ENCODE peak calls at places on chromosome 11, in four cellular contexts. X, U, L and R are unnamed samples.

GRCh38 chr11:10522276-10522675 is 18.7 kb downstream of the RNF141 start:
- DNase-seq in X (no peak), U (no peak), L (no peak), R (no peak)

GRCh38 chr11:36211735-36212430 is 77.3 kb downstream of the COMMD9 start:
- DNase-seq in X (no peak), L (no peak), U (no peak), R (no peak)

GRCh38 chr11:73308003-73308962 is at the start of gene ARHGEF17:
- DNase-seq in U (peak; percentile 89), L (peak; percentile 87), X (peak; percentile 78), R (peak; percentile 67)

GRCh38 chr11:122668562-122669090 is 13.1 kb downstream of the UBASH3B start:
- DNase-seq in X (no peak), U (no peak), L (no peak), R (no peak)

GRCh38 chr11:70763606-70764005 is 365.3 kb downstream of the CTTN start:
- DNase-seq in X (no peak), L (no peak), U (no peak), R (no peak)

GRCh38 chr11:104073950-104074349 is 37.5 kb downstream of the DDI1 start:
- DNase-seq in U (peak; percentile 42), L (no peak), X (no peak), R (no peak)

GRCh38 chr11:57214494-57214893 is 22.6 kb downstream of the APLNR start:
- DNase-seq in X (no peak), L (no peak), U (peak; percentile 26), R (no peak)

GRCh38 chr11:118604566-118604965 is 2.8 kb upstream of the PHLDB1 start:
- DNase-seq in X (no peak), L (no peak), U (no peak), R (no peak)

GRCh38 chr11:128530119-128531091 is 57.0 kb downstream of the ETS1 start:
- DNase-seq in X (no peak), L (no peak), U (no peak), R (no peak)

GRCh38 chr11:66081505-66081904 is 11.4 kb downstream of the PACS1 start:
- DNase-seq in L (peak; percentile 29), U (peak; percentile 29), X (no peak), R (peak; percentile 63)

GRCh38 chr11:96303067-96303466 is 39.9 kb downstream of the MAML2 start:
- DNase-seq in L (no peak), U (peak; percentile 48), X (no peak), R (no peak)

GRCh38 chr11:68242616-68243015 is 29.2 kb downstream of the C11orf24 start:
- DNase-seq in U (no peak), X (no peak), L (no peak), R (no peak)

GRCh38 chr11:84022221-84022620 is 736.1 kb upstream of the CCDC90B start:
- DNase-seq in L (no peak), U (no peak), X (no peak), R (no peak)

GRCh38 chr11:82270870-82271269 is 462.8 kb downstream of the FAM181B start:
- DNase-seq in L (no peak), X (no peak), U (no peak), R (no peak)

GRCh38 chr11:74449369-74449931 is 17.9 kb downstream of the KCNE3 start:
- DNase-seq in L (peak; percentile 77), X (peak; percentile 52), U (peak; percentile 88), R (no peak)

GRCh38 chr11:134712228-134713145 is 300.4 kb upstream of the B3GAT1 start:
- DNase-seq in X (no peak), L (no peak), U (no peak), R (no peak)

GRCh38 chr11:95279921-95280861 is 49.2 kb upstream of the SESN3 start:
- DNase-seq in L (peak; percentile 32), U (peak; percentile 30), X (no peak), R (no peak)

GRCh38 chr11:62446091-62446490 is 27.3 kb downstream of the SCGB1A1 start:
- DNase-seq in U (no peak), L (no peak), X (no peak), R (no peak)

GRCh38 chr11:112235750-112236390 is 9.6 kb downstream of the PTS start:
- DNase-seq in X (no peak), U (no peak), L (no peak), R (no peak)
- H3K4me3 ChIP-seq in X (no peak overlapping the region), U (no peak overlapping the region), L (no peak overlapping the region), R (no peak overlapping the region)

DNA sequence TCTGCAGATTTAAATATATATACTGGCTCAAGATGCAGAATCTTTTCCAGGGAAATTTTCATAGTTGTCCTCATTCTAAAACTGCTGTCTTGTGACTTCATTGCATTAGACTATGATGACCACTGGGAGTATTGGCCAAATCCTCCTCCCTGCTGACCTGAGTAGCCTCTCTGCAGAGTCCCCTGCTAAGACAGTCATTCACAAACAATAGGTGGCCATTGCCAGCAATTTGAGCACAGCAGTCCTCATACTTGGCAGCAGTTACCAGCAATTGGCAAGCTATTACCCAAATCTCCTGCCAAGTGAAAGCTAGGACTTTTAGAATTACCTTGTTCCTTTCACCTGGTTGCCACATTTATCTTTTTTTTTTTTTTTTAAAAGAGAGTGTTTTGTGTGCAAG is 325.8 kb downstream of the FAT3 start:
- DNase-seq in X (no peak), U (no peak), L (peak; percentile 27), R (no peak)
- H3K4me1 ChIP-seq in X (no peaks in the 10 kb centered on the region), U (peaks cover 3% of the 10 kb centered on the region), L (no peaks in the 10 kb centered on the region), R (no peaks in the 10 kb centered on the region)

GRCh38 chr11:64008283-64008931 is 22.2 kb downstream of the OTUB1 start:
- DNase-seq in L (no peak), U (no peak), X (no peak), R (no peak)
- H3K4me3 ChIP-seq in L (peak overlapping the region; percentile 48), U (no peak overlapping the region), X (peak overlapping the region; percentile 60), R (no peak overlapping the region)

DNA sequence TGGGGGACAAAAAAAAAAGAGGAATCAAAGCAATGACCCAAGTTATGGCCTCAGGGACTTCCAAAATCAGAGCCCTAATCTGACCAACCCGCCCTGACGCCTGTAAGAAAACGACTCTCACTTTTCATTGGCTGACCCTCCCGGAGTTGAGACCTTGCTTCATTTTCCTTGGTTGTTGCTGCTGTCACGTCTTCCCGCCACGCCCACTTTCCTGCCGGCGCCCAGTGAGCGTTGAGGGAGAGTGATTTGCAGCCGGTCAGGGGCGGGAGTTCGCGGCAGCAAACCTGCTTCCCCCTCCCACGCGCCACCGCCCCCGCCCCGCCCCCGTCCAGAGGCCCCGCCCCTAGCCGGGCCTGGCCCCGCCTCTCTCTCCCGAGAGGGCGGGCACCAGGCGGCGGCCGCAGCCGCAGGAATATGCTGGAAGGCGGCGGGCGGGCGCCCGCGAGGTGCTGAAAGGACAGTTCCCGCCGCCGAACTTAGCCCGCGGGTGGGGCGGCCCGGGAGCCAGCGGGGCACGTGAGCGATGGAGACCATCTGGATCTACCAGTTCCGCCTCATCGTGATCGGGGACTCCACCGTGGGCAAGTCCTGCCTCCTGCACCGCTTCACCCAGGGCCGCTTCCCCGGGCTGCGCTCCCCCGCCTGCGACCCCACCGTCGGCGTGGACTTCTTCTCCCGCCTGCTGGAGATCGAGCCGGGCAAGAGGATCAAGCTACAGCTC is at the start of gene RAB39A:
- DNase-seq in U (peak; percentile 95), X (peak; percentile 21), L (peak; percentile 83), R (peak; percentile 64)
- H3K4me1 ChIP-seq in U (peaks cover 6% of the 10 kb centered on the region), X (no peaks in the 10 kb centered on the region), L (peaks cover 14% of the 10 kb centered on the region), R (no peaks in the 10 kb centered on the region)

GRCh38 chr11:63998558-63999348 is 12.5 kb downstream of the OTUB1 start:
- DNase-seq in U (no peak), L (no peak), X (no peak), R (no peak)
- H3K4me3 ChIP-seq in U (no peak overlapping the region), L (peak overlapping the region; percentile 53), X (no peak overlapping the region), R (no peak overlapping the region)

GRCh38 chr11:8803973-8804372 is 107.0 kb upstream of the AKIP1 start:
- DNase-seq in X (no peak), L (no peak), U (no peak), R (no peak)

GRCh38 chr11:8802263-8802662 is 108.7 kb upstream of the AKIP1 start:
- DNase-seq in X (no peak), L (no peak), U (no peak), R (no peak)

GRCh38 chr11:8800498-8801110 is 110.4 kb upstream of the AKIP1 start:
- DNase-seq in U (no peak), L (no peak), X (no peak), R (no peak)

GRCh38 chr11:8799273-8799672 is 111.7 kb upstream of the AKIP1 start:
- DNase-seq in X (no peak), L (no peak), U (no peak), R (no peak)

DNA sequence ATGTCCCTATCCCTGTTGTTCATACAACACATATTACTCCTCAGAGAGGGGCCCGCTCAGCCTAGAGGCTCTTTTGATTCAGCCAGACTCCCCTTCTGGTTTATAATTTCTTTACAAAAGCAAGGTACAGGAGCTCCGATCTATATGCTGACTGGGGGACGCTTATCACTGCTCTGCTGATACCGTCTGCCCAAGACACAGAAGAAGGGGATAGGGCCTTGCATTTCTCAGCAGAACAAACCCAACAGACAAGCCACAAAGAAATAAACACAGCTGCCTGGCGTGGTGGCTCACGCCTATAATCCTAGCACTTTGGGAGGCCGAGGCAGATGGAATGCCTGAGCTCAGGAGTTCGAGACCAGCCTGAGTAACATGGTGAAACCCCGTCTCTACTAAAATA is 109.9 kb upstream of the AKIP1 start:
- DNase-seq in L (no peak), X (no peak), U (no peak), R (no peak)
- H3K4me1 ChIP-seq in L (peaks cover 75% of the 10 kb centered on the region), X (no peaks in the 10 kb centered on the region), U (no peaks in the 10 kb centered on the region), R (no peaks in the 10 kb centered on the region)

GRCh38 chr11:23336961-23337360 is 476.7 kb upstream of the CCDC179 start:
- DNase-seq in L (no peak), X (no peak), U (no peak), R (no peak)
- H3K4me3 ChIP-seq in L (no peak overlapping the region), X (no peak overlapping the region), U (no peak overlapping the region), R (no peak overlapping the region)

GRCh38 chr11:48062649-48063048 is 82.3 kb downstream of the PTPRJ start:
- DNase-seq in X (no peak), U (no peak), L (no peak), R (no peak)

GRCh38 chr11:48063424-48063978 is 83.1 kb downstream of the PTPRJ start:
- DNase-seq in X (no peak), L (peak; percentile 24), U (peak; percentile 59), R (no peak)

GRCh38 chr11:48058777-48059176 is 78.4 kb downstream of the PTPRJ start:
- DNase-seq in X (no peak), U (no peak), L (no peak), R (no peak)

GRCh38 chr11:48066881-48067800 is 86.8 kb downstream of the PTPRJ start:
- DNase-seq in X (no peak), U (no peak), L (no peak), R (no peak)

DNA sequence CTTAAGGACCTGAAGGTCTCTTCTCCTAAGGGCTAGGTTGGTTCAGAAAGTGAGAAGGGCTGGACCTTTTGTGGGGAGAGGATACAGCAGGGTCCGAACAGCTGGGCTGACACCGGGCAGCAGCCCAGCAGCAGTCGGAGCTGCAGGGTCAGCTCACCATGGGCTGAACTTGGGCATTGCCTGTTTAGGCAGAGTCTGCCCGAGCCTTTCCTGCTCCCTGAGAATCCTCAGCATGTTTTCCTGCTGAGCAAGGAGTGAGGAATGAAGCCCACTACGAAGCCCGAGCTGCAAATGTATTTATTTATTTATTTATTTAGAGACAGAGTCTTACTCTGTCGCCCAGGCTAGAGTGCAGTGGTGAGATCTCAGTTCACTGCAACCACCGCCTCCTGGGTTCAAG is 83.9 kb downstream of the PTPRJ start:
- DNase-seq in U (no peak), L (no peak), X (no peak), R (no peak)
- H3K4me1 ChIP-seq in U (peaks cover 14% of the 10 kb centered on the region), L (peaks cover 35% of the 10 kb centered on the region), X (no peaks in the 10 kb centered on the region), R (no peaks in the 10 kb centered on the region)